ENCODE peak calls at places on chromosomes 5 and 9, in ten cellular contexts. V, H, G, F, B, D, E, N, J and K are unnamed samples.
A peak's percentile ranks its signal among the peaks of the same experiment; 100 is the strongest.

GRCh38 chr9:5140151-5140550 is 45.3 kb downstream of the INSL6 start:
- DNase-seq in V (no peak), H (no peak), G (no peak), F (no peak), B (no peak), D (no peak), E (no peak), N (no peak), J (no peak), K (no peak)

GRCh38 chr9:128987800-128988199 is 40.3 kb downstream of the NUP188 start:
- DNase-seq in V (no peak), H (no peak), G (no peak), F (no peak), B (no peak), D (no peak), E (peak; percentile 84), N (peak; percentile 81), J (peak; percentile 56), K (no peak)

GRCh38 chr9:127267793-127268507 is 3.4 kb downstream of the GARNL3 start:
- DNase-seq in V (no peak), H (no peak), G (no peak), F (no peak), B (no peak), D (no peak), E (no peak), N (no peak), J (no peak), K (no peak)

GRCh38 chr9:73761905-73762304 is 610.2 kb downstream of the ANXA1 start:
- DNase-seq in V (no peak), H (no peak), G (no peak), F (no peak), B (no peak), D (no peak), E (no peak), N (no peak), J (no peak), K (no peak)

GRCh38 chr9:12424243-12424642 is 268.9 kb upstream of the TYRP1 start:
- DNase-seq in V (no peak), H (no peak), G (no peak), F (no peak), B (no peak), D (no peak), E (no peak), N (no peak), J (no peak), K (no peak)

GRCh38 chr5:40796487-40796889 is 1.7 kb downstream of the PRKAA1 start:
- DNase-seq in V (no peak), H (no peak), G (no peak), F (no peak), B (no peak), D (no peak), E (no peak), N (no peak), J (no peak), K (no peak)

GRCh38 chr9:75847085-75847484 is 43.4 kb upstream of the PCSK5 start:
- DNase-seq in V (no peak), H (no peak), G (no peak), F (no peak), B (no peak), D (no peak), E (no peak), N (no peak), J (no peak), K (no peak)

GRCh38 chr5:107777161-107777740 is 106.5 kb upstream of the EFNA5 start:
- DNase-seq in V (no peak), H (no peak), G (no peak), F (no peak), B (no peak), D (no peak), E (no peak), N (no peak), J (no peak), K (no peak)

GRCh38 chr5:124744170-124744911 is 2.1 kb downstream of the ZNF608 start:
- DNase-seq in V (no peak), H (no peak), G (no peak), F (no peak), B (no peak), D (no peak), E (no peak), N (peak; percentile 65), J (no peak), K (peak; percentile 22)

GRCh38 chr9:124004608-124005007 is 7.0 kb upstream of the LHX2 start:
- DNase-seq in V (peak; percentile 15), H (no peak), G (no peak), F (no peak), B (no peak), D (no peak), E (no peak), N (no peak), J (no peak), K (no peak)

GRCh38 chr9:135512904-135513303 is 8.3 kb upstream of the LCN1 start:
- DNase-seq in V (no peak), H (no peak), G (no peak), F (no peak), B (no peak), D (peak; percentile 41), E (peak; percentile 75), N (no peak), J (no peak), K (no peak)

GRCh38 chr9:128247191-128247803 is 28.5 kb downstream of the GOLGA2 start:
- DNase-seq in V (no peak), H (no peak), G (no peak), F (no peak), B (no peak), D (no peak), E (no peak), N (peak; percentile 29), J (no peak), K (no peak)

GRCh38 chr9:93662952-93663572 is 86.7 kb downstream of the PHF2 start:
- DNase-seq in V (no peak), H (no peak), G (no peak), F (no peak), B (no peak), D (peak; percentile 59), E (no peak), N (no peak), J (no peak), K (no peak)